ENCODE peak calls at places on chromosomes 13 and 19, in ten cellular contexts. One of them, this sample, is unnamed.
A peak's percentile ranks its signal among the peaks of the same experiment; 100 is the strongest.

GRCh38 chr19:54587026-54587425 is 6.4 kb upstream of the LILRA1 start:
- DNase-seq in bronchial epithelial cell: no peak
- DNase-seq in mammary epithelial cell: no peak
- DNase-seq in GM06990: no peak
- DNase-seq in GM12865: no peak
- DNase-seq in CD8-positive, alpha-beta T cell: no peak
- DNase-seq in foreskin fibroblast: no peak
- DNase-seq in neural progenitor cell: no peak
- DNase-seq in heart left ventricle: no peak
- DNase-seq in left lung: no peak
- DNase-seq in this sample: no peak

GRCh38 chr13:23201870-23202269 is 21.1 kb downstream of the SGCG start:
- DNase-seq in mammary epithelial cell: no peak
- DNase-seq in CD8-positive, alpha-beta T cell: no peak
- DNase-seq in left lung: no peak
- DNase-seq in GM12865: no peak
- DNase-seq in bronchial epithelial cell: no peak
- DNase-seq in heart left ventricle: no peak
- DNase-seq in foreskin fibroblast: no peak
- DNase-seq in GM06990: no peak
- DNase-seq in neural progenitor cell: no peak
- DNase-seq in this sample: no peak

GRCh38 chr13:40697711-40698110 is 31.3 kb upstream of the FOXO1 start:
- DNase-seq in neural progenitor cell: no peak
- DNase-seq in GM06990: peak; percentile 52
- DNase-seq in CD8-positive, alpha-beta T cell: no peak
- DNase-seq in heart left ventricle: no peak
- DNase-seq in GM12865: peak; percentile 84
- DNase-seq in bronchial epithelial cell: no peak
- DNase-seq in left lung: no peak
- DNase-seq in foreskin fibroblast: no peak
- DNase-seq in mammary epithelial cell: no peak
- DNase-seq in this sample: no peak

GRCh38 chr19:17703823-17704463 is 15.3 kb upstream of the MAP1S start:
- DNase-seq in bronchial epithelial cell: peak; percentile 15
- DNase-seq in left lung: no peak
- DNase-seq in CD8-positive, alpha-beta T cell: peak; percentile 62
- DNase-seq in neural progenitor cell: peak; percentile 77
- DNase-seq in mammary epithelial cell: peak; percentile 32
- DNase-seq in heart left ventricle: peak; percentile 52
- DNase-seq in GM06990: no peak
- DNase-seq in foreskin fibroblast: no peak
- DNase-seq in GM12865: peak; percentile 65
- DNase-seq in this sample: no peak

GRCh38 chr19:32750441-32751055 is 31.0 kb downstream of the TDRD12 start:
- DNase-seq in bronchial epithelial cell: no peak
- DNase-seq in heart left ventricle: no peak
- DNase-seq in GM06990: no peak
- DNase-seq in mammary epithelial cell: no peak
- DNase-seq in left lung: no peak
- DNase-seq in foreskin fibroblast: no peak
- DNase-seq in CD8-positive, alpha-beta T cell: no peak
- DNase-seq in GM12865: no peak
- DNase-seq in neural progenitor cell: no peak
- DNase-seq in this sample: no peak

GRCh38 chr19:2517881-2518601 is 42.1 kb downstream of the GADD45B start:
- DNase-seq in GM06990: no peak
- DNase-seq in foreskin fibroblast: no peak
- DNase-seq in CD8-positive, alpha-beta T cell: no peak
- DNase-seq in left lung: no peak
- DNase-seq in mammary epithelial cell: no peak
- DNase-seq in neural progenitor cell: peak; percentile 37
- DNase-seq in GM12865: no peak
- DNase-seq in bronchial epithelial cell: no peak
- DNase-seq in heart left ventricle: no peak
- DNase-seq in this sample: no peak

GRCh38 chr13:94324409-94325147 is 154.9 kb downstream of the DCT start:
- DNase-seq in bronchial epithelial cell: no peak
- DNase-seq in left lung: no peak
- DNase-seq in GM12865: no peak
- DNase-seq in mammary epithelial cell: no peak
- DNase-seq in GM06990: no peak
- DNase-seq in foreskin fibroblast: no peak
- DNase-seq in neural progenitor cell: no peak
- DNase-seq in CD8-positive, alpha-beta T cell: no peak
- DNase-seq in heart left ventricle: no peak
- DNase-seq in this sample: no peak

GRCh38 chr19:17235618-17236413 is 9.8 kb downstream of the OCEL1 start:
- DNase-seq in heart left ventricle: peak; percentile 76
- DNase-seq in left lung: peak; percentile 79
- DNase-seq in GM06990: peak; percentile 84
- DNase-seq in neural progenitor cell: peak; percentile 91
- DNase-seq in bronchial epithelial cell: peak; percentile 56
- DNase-seq in CD8-positive, alpha-beta T cell: peak; percentile 64
- DNase-seq in GM12865: peak; percentile 89
- DNase-seq in foreskin fibroblast: peak; percentile 81
- DNase-seq in mammary epithelial cell: peak; percentile 61
- DNase-seq in this sample: no peak

GRCh38 chr19:34976611-34977010 is 12.6 kb upstream of the ZNF792 start:
- DNase-seq in bronchial epithelial cell: no peak
- DNase-seq in mammary epithelial cell: no peak
- DNase-seq in heart left ventricle: no peak
- DNase-seq in GM06990: no peak
- DNase-seq in foreskin fibroblast: no peak
- DNase-seq in CD8-positive, alpha-beta T cell: no peak
- DNase-seq in GM12865: no peak
- DNase-seq in left lung: no peak
- DNase-seq in neural progenitor cell: no peak
- DNase-seq in this sample: no peak

GRCh38 chr19:3778104-3778867 is 6.3 kb upstream of the RAX2 start:
- DNase-seq in foreskin fibroblast: no peak
- DNase-seq in neural progenitor cell: no peak
- DNase-seq in GM06990: no peak
- DNase-seq in heart left ventricle: no peak
- DNase-seq in left lung: no peak
- DNase-seq in GM12865: no peak
- DNase-seq in bronchial epithelial cell: no peak
- DNase-seq in CD8-positive, alpha-beta T cell: no peak
- DNase-seq in mammary epithelial cell: no peak
- DNase-seq in this sample: no peak

GRCh38 chr13:112102243-112102642 is 35.3 kb downstream of the SOX1 start:
- DNase-seq in heart left ventricle: no peak
- DNase-seq in GM12865: no peak
- DNase-seq in CD8-positive, alpha-beta T cell: no peak
- DNase-seq in GM06990: no peak
- DNase-seq in neural progenitor cell: peak; percentile 28
- DNase-seq in foreskin fibroblast: no peak
- DNase-seq in bronchial epithelial cell: no peak
- DNase-seq in left lung: no peak
- DNase-seq in mammary epithelial cell: no peak
- DNase-seq in this sample: peak; percentile 26
- TF ChIP-seq CTCF in heart left ventricle: no peak
- TF ChIP-seq CTCF in GM12865: no peak
- TF ChIP-seq CTCF in CD8-positive, alpha-beta T cell: no peak
- TF ChIP-seq CTCF in GM06990: no peak
- TF ChIP-seq CTCF in neural progenitor cell: peak; percentile 47
- TF ChIP-seq CTCF in foreskin fibroblast: no peak
- TF ChIP-seq CTCF in bronchial epithelial cell: no peak
- TF ChIP-seq CTCF in left lung: no peak
- TF ChIP-seq CTCF in mammary epithelial cell: no peak
- TF ChIP-seq CTCF in this sample: peak; percentile 68

GRCh38 chr13:51639171-51639570 is 54.9 kb downstream of the WDFY2 start:
- DNase-seq in neural progenitor cell: no peak
- DNase-seq in GM06990: no peak
- DNase-seq in GM12865: no peak
- DNase-seq in bronchial epithelial cell: no peak
- DNase-seq in CD8-positive, alpha-beta T cell: no peak
- DNase-seq in heart left ventricle: no peak
- DNase-seq in left lung: no peak
- DNase-seq in foreskin fibroblast: no peak
- DNase-seq in mammary epithelial cell: no peak
- DNase-seq in this sample: no peak
- H3K4me3 ChIP-seq in neural progenitor cell: no peak overlapping the region
- H3K4me3 ChIP-seq in GM06990: no peak overlapping the region
- H3K4me3 ChIP-seq in GM12865: no peak overlapping the region
- H3K4me3 ChIP-seq in bronchial epithelial cell: no peak overlapping the region
- H3K4me3 ChIP-seq in CD8-positive, alpha-beta T cell: no peak overlapping the region
- H3K4me3 ChIP-seq in heart left ventricle: no peak overlapping the region
- H3K4me3 ChIP-seq in left lung: no peak overlapping the region
- H3K4me3 ChIP-seq in foreskin fibroblast: no peak overlapping the region
- H3K4me3 ChIP-seq in mammary epithelial cell: no peak overlapping the region
- H3K4me3 ChIP-seq in this sample: no peak overlapping the region

DNA sequence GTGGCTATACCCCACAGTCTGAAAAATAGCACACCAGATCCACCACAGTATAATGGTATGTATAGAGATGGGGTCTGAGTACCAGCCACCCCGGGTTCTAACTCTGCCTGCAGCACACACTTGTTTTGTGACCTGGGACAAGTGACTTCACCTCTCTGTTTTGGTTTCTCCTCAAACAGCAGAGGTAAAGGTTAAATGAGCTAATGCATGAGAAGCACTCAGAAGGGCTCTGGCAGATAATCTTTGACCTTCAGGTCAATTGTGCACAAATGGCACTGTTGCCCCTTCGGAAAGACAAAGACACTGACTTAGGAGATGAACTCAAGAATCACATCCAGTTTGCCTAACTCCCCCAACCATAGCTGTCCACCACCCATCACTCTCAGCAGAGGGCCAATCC is 7.7 kb downstream of the ZC3H4 start:
- DNase-seq in bronchial epithelial cell: no peak
- DNase-seq in GM06990: no peak
- DNase-seq in left lung: no peak
- DNase-seq in GM12865: no peak
- DNase-seq in foreskin fibroblast: no peak
- DNase-seq in neural progenitor cell: no peak
- DNase-seq in CD8-positive, alpha-beta T cell: no peak
- DNase-seq in mammary epithelial cell: no peak
- DNase-seq in heart left ventricle: no peak
- DNase-seq in this sample: no peak
- TF ChIP-seq CTCF in bronchial epithelial cell: no peak
- TF ChIP-seq CTCF in GM06990: no peak
- TF ChIP-seq CTCF in left lung: no peak
- TF ChIP-seq CTCF in GM12865: no peak
- TF ChIP-seq CTCF in foreskin fibroblast: no peak
- TF ChIP-seq CTCF in neural progenitor cell: no peak
- TF ChIP-seq CTCF in CD8-positive, alpha-beta T cell: no peak
- TF ChIP-seq CTCF in mammary epithelial cell: no peak
- TF ChIP-seq CTCF in heart left ventricle: no peak
- TF ChIP-seq CTCF in this sample: no peak

GRCh38 chr19:590396-590745 is 690 bp downstream of the HCN2 start:
- DNase-seq in GM12865: no peak
- DNase-seq in mammary epithelial cell: peak; percentile 25
- DNase-seq in heart left ventricle: no peak
- DNase-seq in neural progenitor cell: peak; percentile 66
- DNase-seq in bronchial epithelial cell: no peak
- DNase-seq in CD8-positive, alpha-beta T cell: no peak
- DNase-seq in GM06990: no peak
- DNase-seq in foreskin fibroblast: no peak
- DNase-seq in left lung: no peak
- DNase-seq in this sample: no peak

GRCh38 chr19:590750-591098 is 1.0 kb downstream of the HCN2 start:
- DNase-seq in heart left ventricle: no peak
- DNase-seq in mammary epithelial cell: no peak
- DNase-seq in bronchial epithelial cell: no peak
- DNase-seq in left lung: no peak
- DNase-seq in GM06990: no peak
- DNase-seq in GM12865: no peak
- DNase-seq in CD8-positive, alpha-beta T cell: no peak
- DNase-seq in neural progenitor cell: no peak
- DNase-seq in foreskin fibroblast: no peak
- DNase-seq in this sample: no peak

GRCh38 chr19:588758-589692 is 656 bp upstream of the HCN2 start:
- DNase-seq in bronchial epithelial cell: no peak
- DNase-seq in GM06990: no peak
- DNase-seq in neural progenitor cell: peak; percentile 54
- DNase-seq in GM12865: no peak
- DNase-seq in foreskin fibroblast: no peak
- DNase-seq in left lung: no peak
- DNase-seq in mammary epithelial cell: no peak
- DNase-seq in heart left ventricle: no peak
- DNase-seq in CD8-positive, alpha-beta T cell: no peak
- DNase-seq in this sample: no peak

GRCh38 chr19:589693-590395 is at the start of gene HCN2:
- DNase-seq in foreskin fibroblast: no peak
- DNase-seq in CD8-positive, alpha-beta T cell: no peak
- DNase-seq in GM12865: no peak
- DNase-seq in mammary epithelial cell: no peak
- DNase-seq in bronchial epithelial cell: no peak
- DNase-seq in neural progenitor cell: no peak
- DNase-seq in heart left ventricle: no peak
- DNase-seq in GM06990: no peak
- DNase-seq in left lung: no peak
- DNase-seq in this sample: no peak

GRCh38 chr19:588093-588742 is 1.5 kb upstream of the HCN2 start:
- DNase-seq in foreskin fibroblast: peak; percentile 82
- DNase-seq in GM06990: peak; percentile 52
- DNase-seq in CD8-positive, alpha-beta T cell: no peak
- DNase-seq in neural progenitor cell: peak; percentile 89
- DNase-seq in bronchial epithelial cell: peak; percentile 49
- DNase-seq in left lung: peak; percentile 57
- DNase-seq in mammary epithelial cell: peak; percentile 75
- DNase-seq in GM12865: peak; percentile 75
- DNase-seq in heart left ventricle: peak; percentile 77
- DNase-seq in this sample: no peak
- H3K4me3 ChIP-seq in foreskin fibroblast: no peak overlapping the region
- H3K4me3 ChIP-seq in GM06990: no peak overlapping the region
- H3K4me3 ChIP-seq in CD8-positive, alpha-beta T cell: no peak overlapping the region
- H3K4me3 ChIP-seq in neural progenitor cell: no peak overlapping the region
- H3K4me3 ChIP-seq in bronchial epithelial cell: no peak overlapping the region
- H3K4me3 ChIP-seq in left lung: no peak overlapping the region
- H3K4me3 ChIP-seq in mammary epithelial cell: no peak overlapping the region
- H3K4me3 ChIP-seq in GM12865: no peak overlapping the region
- H3K4me3 ChIP-seq in heart left ventricle: no peak overlapping the region
- H3K4me3 ChIP-seq in this sample: no peak overlapping the region

GRCh38 chr19:46579286-46579944 is 21.7 kb upstream of the CALM3 start:
- DNase-seq in heart left ventricle: no peak
- DNase-seq in GM12865: peak; percentile 23
- DNase-seq in GM06990: no peak
- DNase-seq in bronchial epithelial cell: no peak
- DNase-seq in foreskin fibroblast: no peak
- DNase-seq in CD8-positive, alpha-beta T cell: no peak
- DNase-seq in mammary epithelial cell: no peak
- DNase-seq in neural progenitor cell: peak; percentile 55
- DNase-seq in left lung: no peak
- DNase-seq in this sample: no peak
- TF ChIP-seq CTCF in heart left ventricle: no peak
- TF ChIP-seq CTCF in GM12865: peak; percentile 53
- TF ChIP-seq CTCF in GM06990: peak; percentile 66
- TF ChIP-seq CTCF in bronchial epithelial cell: peak; percentile 27
- TF ChIP-seq CTCF in foreskin fibroblast: peak; percentile 32
- TF ChIP-seq CTCF in CD8-positive, alpha-beta T cell: peak; percentile 41
- TF ChIP-seq CTCF in mammary epithelial cell: no peak
- TF ChIP-seq CTCF in neural progenitor cell: peak; percentile 68
- TF ChIP-seq CTCF in left lung: no peak
- TF ChIP-seq CTCF in this sample: peak; percentile 1